ENCODE peak calls at places on chromosomes 12 and 14, in seven cellular contexts. D, J, P, O, N, X and Y are unnamed samples. For H3K4me1, the result is how much of the 10 kb centered on the place peaks cover.

GRCh38 chr14:22304324-22304723 is 284.7 kb downstream of the DAD1 start:
- DNase-seq in D (no peak), J (no peak), P (no peak), O (no peak), N (no peak), X (no peak), Y (no peak)

GRCh38 chr12:2185751-2186341 is 133.1 kb downstream of the CACNA1C start:
- DNase-seq in D (no peak), J (no peak), P (no peak), O (no peak), N (no peak), X (no peak), Y (no peak)

GRCh38 chr12:96578526-96579125 is 89.2 kb downstream of the CFAP54 start:
- DNase-seq in D (no peak), J (peak), P (no peak), O (no peak), N (peak), X (peak), Y (no peak)

GRCh38 chr14:57302883-57303282 is 34.1 kb downstream of the AP5M1 start:
- DNase-seq in D (no peak), J (no peak), P (no peak), O (no peak), N (no peak), X (no peak), Y (no peak)

GRCh38 chr14:25094171-25094907 is 44.4 kb upstream of the STXBP6 start:
- DNase-seq in D (no peak), J (no peak), P (no peak), O (no peak), N (no peak), X (no peak), Y (no peak)

GRCh38 chr12:2248087-2248900 is 195.5 kb downstream of the CACNA1C start:
- DNase-seq in D (no peak), J (no peak), P (no peak), O (no peak), N (peak), X (no peak), Y (no peak)

GRCh38 chr12:1605129-1606020 is 11.0 kb upstream of the FBXL14 start:
- DNase-seq in D (no peak), J (peak), P (peak), O (peak), N (peak), X (peak), Y (peak)

GRCh38 chr14:104378636-104379225 is 200.8 kb upstream of the C14orf180 start:
- DNase-seq in D (no peak), J (no peak), P (no peak), O (peak), N (no peak), X (no peak), Y (no peak)

GRCh38 chr12:76586764-76587395 is 27.3 kb upstream of the OSBPL8 start:
- DNase-seq in D (no peak), J (peak), P (peak), O (no peak), N (peak), X (peak), Y (no peak)

GRCh38 chr12:88111074-88111652 is 30.7 kb downstream of the CEP290 start:
- DNase-seq in D (no peak), J (no peak), P (no peak), O (no peak), N (peak), X (no peak), Y (no peak)

GRCh38 chr12:94260717-94261116 is 112.3 kb downstream of the PLXNC1 start:
- DNase-seq in D (no peak), J (no peak), P (peak), O (no peak), N (no peak), X (no peak), Y (no peak)

GRCh38 chr14:104724407-104724980 is 465 bp downstream of the ADSS1 start:
- DNase-seq in D (no peak), J (peak), P (peak), O (no peak), N (no peak), X (peak), Y (no peak)

GRCh38 chr14:36270191-36270590 is 50.2 kb downstream of the MBIP start:
- DNase-seq in D (no peak), J (no peak), P (no peak), O (no peak), N (no peak), X (no peak), Y (no peak)

GRCh38 chr14:36275741-36276140 is 44.7 kb downstream of the MBIP start:
- DNase-seq in D (no peak), J (no peak), P (no peak), O (no peak), N (no peak), X (no peak), Y (no peak)

GRCh38 chr14:36271939-36272907 is 48.2 kb downstream of the MBIP start:
- DNase-seq in D (no peak), J (no peak), P (no peak), O (peak), N (no peak), X (no peak), Y (no peak)

GRCh38 chr14:36268957-36269734 is 51.3 kb downstream of the MBIP start:
- DNase-seq in D (no peak), J (no peak), P (no peak), O (no peak), N (peak), X (no peak), Y (no peak)

GRCh38 chr14:36271222-36271621 is 49.2 kb downstream of the MBIP start:
- DNase-seq in D (no peak), J (no peak), P (no peak), O (no peak), N (no peak), X (no peak), Y (no peak)
- H3K4me1 ChIP-seq in D (under half), J (under half), P (under half), O (under half), N (under half), X (under half), Y (under half)

DNA sequence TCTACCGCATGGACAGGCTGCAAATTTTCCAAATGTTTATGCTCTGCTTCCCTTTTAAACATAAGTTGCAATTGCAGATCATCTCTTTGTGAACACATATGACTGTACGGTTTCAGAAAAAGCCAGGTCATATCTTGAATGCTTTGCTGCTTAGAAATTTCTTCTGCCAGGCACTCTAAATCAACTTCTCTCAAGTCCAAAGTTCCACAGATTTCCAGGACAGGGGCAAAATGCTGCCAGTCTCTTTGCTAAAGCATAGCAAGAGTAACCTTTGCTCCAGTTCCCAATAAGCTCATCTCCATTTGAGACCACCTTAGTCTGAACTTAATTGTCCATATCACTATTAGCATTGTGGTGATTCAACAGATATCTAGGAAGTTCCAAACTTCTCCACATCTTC is 13.6 kb upstream of the RERGL start:
- DNase-seq in D (no peak), J (no peak), P (no peak), O (no peak), N (no peak), X (no peak), Y (no peak)
- H3K4me1 ChIP-seq in D (under half), J (under half), P (under half), O (under half), N (under half), X (under half), Y (under half)

GRCh38 chr12:54416908-54417603 is 2.0 kb downstream of the ITGA5 start:
- DNase-seq in D (no peak), J (peak), P (no peak), O (no peak), N (no peak), X (no peak), Y (no peak)
- H3K4me1 ChIP-seq in D (under half), J (half or more), P (half or more), O (under half), N (under half), X (half or more), Y (half or more)

GRCh38 chr12:64090047-64090446 is 132.0 kb downstream of the KICS2 start:
- DNase-seq in D (no peak), J (no peak), P (no peak), O (no peak), N (peak), X (no peak), Y (no peak)
- H3K4me1 ChIP-seq in D (under half), J (under half), P (under half), O (under half), N (under half), X (under half), Y (under half)

GRCh38 chr14:101588990-101589389 is 27.7 kb downstream of the DIO3 start:
- DNase-seq in D (no peak), J (no peak), P (peak), O (peak), N (no peak), X (no peak), Y (no peak)
- H3K4me1 ChIP-seq in D (under half), J (under half), P (under half), O (under half), N (under half), X (under half), Y (under half)

DNA sequence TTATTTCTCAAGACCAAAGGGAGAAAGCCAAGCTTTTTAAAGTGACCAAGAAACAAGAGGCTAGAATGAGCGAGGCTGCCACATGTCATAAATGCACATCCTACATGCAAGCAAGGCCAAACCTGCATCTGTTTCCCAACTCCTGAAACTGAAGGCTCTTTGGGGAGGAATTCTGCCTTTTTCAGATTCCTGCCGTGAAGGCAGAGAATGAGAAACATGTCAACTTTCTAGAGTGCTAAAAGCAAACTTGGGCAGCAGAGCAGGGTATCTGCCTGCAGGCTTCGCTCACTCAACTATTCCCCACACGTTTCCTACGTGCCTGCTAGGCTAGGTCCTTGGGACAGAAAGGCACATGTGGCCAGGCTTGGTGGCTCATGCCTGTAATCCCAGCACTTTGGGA is 15.2 kb downstream of the DPF3 start:
- DNase-seq in D (no peak), J (no peak), P (no peak), O (no peak), N (no peak), X (no peak), Y (no peak)
- H3K4me1 ChIP-seq in D (under half), J (under half), P (under half), O (under half), N (under half), X (under half), Y (under half)

GRCh38 chr14:54451178-54451601 is 10.0 kb upstream of the CNIH1 start:
- DNase-seq in D (no peak), J (no peak), P (no peak), O (no peak), N (no peak), X (no peak), Y (no peak)
- H3K4me1 ChIP-seq in D (under half), J (under half), P (under half), O (under half), N (under half), X (under half), Y (under half)